ENCODE peak calls at places on chromosome 15, in six cellular contexts. Q is AG04450, G is AG09319, Z is tibial nerve, L is stomach, J is D721Med. B is an unnamed sample.

GRCh38 chr15:67680645-67681044 is 138.1 kb downstream of the MAP2K5 start:
- DNase-seq in J (no peak), G (no peak), Q (no peak), Z (no peak), L (no peak), B (no peak)

GRCh38 chr15:39230205-39230916 is 350.5 kb upstream of the THBS1 start:
- DNase-seq in L (no peak), J (no peak), Q (no peak), Z (no peak), G (no peak), B (no peak)

GRCh38 chr15:35479423-35479822 is 66.5 kb downstream of the DPH6 start:
- DNase-seq in Z (no peak), G (no peak), J (no peak), L (no peak), Q (no peak), B (no peak)

GRCh38 chr15:98983333-98983732 is 24.3 kb downstream of the PGPEP1L start:
- DNase-seq in L (peak; percentile 32), J (no peak), G (peak; percentile 45), Z (peak; percentile 32), Q (peak; percentile 34), B (no peak)

GRCh38 chr15:90411176-90411575 is 23.1 kb downstream of the IQGAP1 start:
- DNase-seq in J (no peak), Z (no peak), Q (no peak), L (no peak), G (no peak), B (no peak)

GRCh38 chr15:48806151-48806550 is 4.7 kb downstream of the CEP152 start:
- DNase-seq in Q (no peak), J (no peak), G (no peak), L (no peak), Z (no peak), B (no peak)

GRCh38 chr15:71228403-71228802 is 113.1 kb downstream of the THSD4 start:
- DNase-seq in G (no peak), L (no peak), Z (no peak), J (no peak), Q (peak; percentile 24), B (no peak)

GRCh38 chr15:68599560-68600071 is 20.8 kb downstream of the CORO2B start:
- DNase-seq in Q (no peak), J (peak; percentile 67), Z (no peak), G (peak; percentile 67), L (no peak), B (no peak)

GRCh38 chr15:75697523-75698398 is 14.9 kb downstream of the CSPG4 start:
- DNase-seq in L (no peak), Z (no peak), G (no peak), J (no peak), Q (no peak), B (no peak)

GRCh38 chr15:48696627-48697312 is 51.3 kb upstream of the FBN1 start:
- DNase-seq in Z (no peak), G (no peak), J (no peak), L (no peak), Q (no peak), B (no peak)

GRCh38 chr15:91196768-91197167 is 96.7 kb downstream of the SV2B start:
- DNase-seq in G (no peak), L (no peak), Z (no peak), J (no peak), Q (no peak), B (no peak)

GRCh38 chr15:95973566-95974256 is 356.8 kb upstream of the NR2F2 start:
- DNase-seq in L (no peak), G (no peak), Q (no peak), Z (no peak), J (no peak), B (no peak)

GRCh38 chr15:76588811-76589747 is 252.5 kb downstream of the ISL2 start:
- DNase-seq in Q (no peak), G (no peak), Z (no peak), J (no peak), L (no peak), B (no peak)

GRCh38 chr15:95025924-95026728 is 794.8 kb downstream of the MCTP2 start:
- DNase-seq in G (no peak), L (peak; percentile 64), Z (peak; percentile 59), Q (peak; percentile 33), J (no peak), B (no peak)

GRCh38 chr15:31372635-31373091 is 46.0 kb downstream of the KLF13 start:
- DNase-seq in L (no peak), Z (peak; percentile 54), G (peak; percentile 54), J (no peak), Q (peak; percentile 34), B (no peak)

GRCh38 chr15:59632714-59633113 is 21.1 kb downstream of the GCNT3 start:
- DNase-seq in J (no peak), G (no peak), L (no peak), Q (no peak), Z (no peak), B (no peak)

GRCh38 chr15:78565951-78566774 is 843 bp downstream of the CHRNA5 start:
- DNase-seq in G (no peak), J (no peak), Q (no peak), L (no peak), Z (no peak), B (no peak)

DNA sequence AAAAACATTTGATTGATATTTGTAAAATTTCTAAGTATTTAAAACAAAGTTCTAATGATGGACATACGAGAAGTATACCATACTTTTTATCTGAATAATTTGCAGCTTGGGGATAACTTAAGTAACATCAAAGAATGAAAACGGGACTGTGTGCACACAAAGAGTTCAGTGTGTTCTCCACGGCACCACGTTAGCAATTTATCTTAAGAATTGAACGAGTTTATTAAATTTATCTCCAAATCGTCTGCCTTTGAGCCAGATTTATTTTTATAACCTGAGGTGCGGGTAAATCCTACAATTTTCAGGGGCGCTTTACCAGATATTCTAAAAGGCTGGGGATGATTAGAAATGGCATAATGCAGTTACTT is 3.4 kb downstream of the CHD2 start:
- DNase-seq in L (no peak), Z (no peak), G (no peak), J (no peak), Q (no peak), B (no peak)
- TF ChIP-seq CTCF in L (no peak), Z (no peak), G (no peak), J (no peak), Q (no peak), B (no peak)

DNA sequence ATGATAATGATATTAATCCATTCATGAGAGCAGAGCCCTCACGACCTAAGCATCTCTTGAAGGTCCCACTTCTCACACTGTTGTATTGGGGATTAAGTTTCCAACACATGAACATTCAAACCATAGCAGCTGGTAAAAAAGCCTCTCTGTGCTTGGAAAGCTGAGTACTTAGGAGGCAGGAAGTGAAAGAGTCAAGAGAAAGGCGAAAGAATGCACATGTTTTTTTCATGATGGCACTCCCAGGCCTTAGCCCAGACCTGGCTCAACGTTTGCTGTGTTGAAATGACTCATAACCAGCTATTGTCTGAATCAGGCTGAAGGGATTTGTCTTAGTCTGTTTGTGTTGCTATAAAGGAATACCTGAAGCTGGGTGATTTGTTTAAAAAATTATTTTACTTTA is 84.4 kb upstream of the RGMA start:
- DNase-seq in Q (no peak), G (no peak), Z (no peak), L (no peak), J (no peak), B (no peak)
- TF ChIP-seq CTCF in Q (no peak), G (no peak), Z (no peak), L (no peak), J (no peak), B (no peak)

GRCh38 chr15:84983299-84983698 is 1.6 kb downstream of the PDE8A start:
- DNase-seq in L (no peak), Q (no peak), G (no peak), J (no peak), Z (no peak), B (no peak)

GRCh38 chr15:84981054-84981710 is 474 bp upstream of the PDE8A start:
- DNase-seq in L (peak; percentile 97), Z (peak; percentile 86), Q (peak; percentile 91), G (peak; percentile 93), J (peak; percentile 90), B (peak; percentile 93)

GRCh38 chr15:84982301-84982920 is 755 bp downstream of the PDE8A start:
- DNase-seq in L (peak; percentile 48), J (no peak), Q (no peak), G (no peak), Z (no peak), B (peak; percentile 50)

GRCh38 chr15:84980196-84981053 is 1.2 kb upstream of the PDE8A start:
- DNase-seq in Q (peak; percentile 54), J (peak; percentile 90), G (no peak), Z (peak; percentile 72), L (peak; percentile 85), B (peak; percentile 72)

GRCh38 chr15:84981711-84982300 is at the start of gene PDE8A:
- DNase-seq in G (no peak), Z (no peak), L (peak; percentile 60), Q (no peak), J (no peak), B (peak; percentile 56)
- TF ChIP-seq CTCF in G (no peak), Z (peak; percentile 38), L (no peak), Q (no peak), J (no peak), B (no peak)

GRCh38 chr15:29369261-29369660 is 99.6 kb upstream of the NSMCE3 start:
- DNase-seq in Q (no peak), Z (no peak), J (no peak), G (no peak), L (no peak), B (no peak)

GRCh38 chr15:29361560-29361959 is 91.9 kb upstream of the NSMCE3 start:
- DNase-seq in Z (no peak), Q (no peak), J (no peak), L (no peak), G (no peak), B (no peak)

DNA sequence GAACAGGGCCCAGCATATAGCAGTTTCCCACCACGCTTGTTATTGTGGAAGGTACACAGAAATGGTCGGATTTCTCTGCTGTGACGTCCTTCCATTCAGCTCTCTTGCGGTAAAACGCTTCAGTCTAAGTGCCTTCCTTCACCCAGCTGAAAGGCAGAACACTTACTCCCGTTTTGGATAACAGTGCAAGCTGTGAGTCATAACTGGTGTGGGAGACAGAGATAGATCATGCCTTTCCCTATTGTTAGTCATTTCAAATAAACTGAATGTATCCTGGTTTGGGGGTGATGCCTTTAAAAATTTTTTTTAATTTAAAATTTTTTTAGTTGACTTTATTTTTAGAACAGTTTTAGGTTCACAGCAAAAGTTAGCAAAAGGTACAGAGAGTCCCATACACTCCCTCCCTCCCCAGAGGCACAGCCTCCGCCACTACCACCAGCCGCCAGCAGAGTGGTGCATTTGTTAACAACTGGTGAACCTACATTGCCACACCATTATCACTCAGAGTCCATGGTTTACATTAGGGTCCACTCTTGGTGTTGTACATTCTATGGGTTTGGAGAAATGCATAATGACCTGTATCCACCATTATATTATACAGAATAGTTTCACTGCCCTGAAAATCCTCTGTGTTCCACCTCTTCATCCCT is 94.9 kb upstream of the NSMCE3 start:
- DNase-seq in Q (peak; percentile 65), J (no peak), G (no peak), L (no peak), Z (no peak), B (no peak)
- TF ChIP-seq CTCF in Q (peak; percentile 39), J (no peak), G (no peak), L (no peak), Z (no peak), B (no peak)

DNA sequence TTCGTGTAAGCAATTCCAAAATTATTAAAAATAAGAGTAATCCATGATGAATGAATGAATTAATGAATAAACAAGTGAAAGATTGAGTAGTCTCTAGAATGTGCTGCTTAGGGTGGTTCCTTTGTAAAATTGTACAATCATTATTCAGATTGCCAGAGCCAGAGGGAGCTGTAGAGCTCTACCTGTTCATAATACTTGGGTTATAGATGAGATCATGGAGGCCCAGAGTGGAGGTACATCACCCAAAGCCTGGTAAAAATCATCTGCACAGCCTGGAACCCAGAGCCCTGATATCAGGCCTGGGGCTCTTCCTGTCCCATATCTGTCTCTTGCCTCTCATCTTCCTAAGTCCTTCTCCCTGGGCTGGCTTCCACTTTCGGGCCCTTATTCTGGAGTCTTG is 297.2 kb downstream of the RPLP1 start:
- DNase-seq in Z (no peak), L (no peak), G (no peak), J (no peak), Q (no peak), B (no peak)
- TF ChIP-seq CTCF in Z (no peak), L (no peak), G (no peak), J (peak; percentile 25), Q (peak; percentile 15), B (no peak)